ENCODE peak calls at places on chromosome 16, in four cellular contexts. G is CD4-positive, alpha-beta memory T cell; P is fibroblast of lung; U is IMR-90. I is an unnamed sample.

GRCh38 chr16:15811778-15812750 is 44.8 kb downstream of the MYH11 start:
- DNase-seq in U (peak; percentile 86), P (peak; percentile 94), G (no peak), I (peak; percentile 44)

GRCh38 chr16:70257391-70257790 is 5.7 kb upstream of the EXOSC6 start:
- DNase-seq in P (peak; percentile 46), G (no peak), U (no peak), I (no peak)

GRCh38 chr16:8620535-8620934 is 963 bp upstream of the METTL22 start:
- DNase-seq in G (no peak), P (no peak), U (peak; percentile 11), I (no peak)

GRCh38 chr16:79843631-79844043 is 243.1 kb upstream of the MAF start:
- DNase-seq in P (no peak), G (no peak), U (no peak), I (no peak)

GRCh38 chr16:10039220-10040096 is 142.8 kb downstream of the GRIN2A start:
- DNase-seq in P (peak; percentile 37), G (no peak), U (no peak), I (no peak)

GRCh38 chr16:84214451-84215066 is 23.6 kb downstream of the ADAD2 start:
- DNase-seq in P (no peak), G (no peak), U (no peak), I (no peak)

GRCh38 chr16:4361033-4361943 is 10.2 kb upstream of the PAM16 start:
- DNase-seq in P (no peak), G (no peak), U (no peak), I (no peak)

GRCh38 chr16:58481931-58482330 is 18.0 kb upstream of the NDRG4 start:
- DNase-seq in U (no peak), P (peak; percentile 43), G (no peak), I (no peak)

GRCh38 chr16:27127293-27127692 is 60.6 kb downstream of the C16orf82 start:
- DNase-seq in G (no peak), P (peak; percentile 58), U (peak; percentile 61), I (no peak)

GRCh38 chr16:87860553-87861299 is 8.6 kb downstream of the SLC7A5 start:
- DNase-seq in U (peak; percentile 78), P (peak; percentile 81), G (no peak), I (no peak)

DNA sequence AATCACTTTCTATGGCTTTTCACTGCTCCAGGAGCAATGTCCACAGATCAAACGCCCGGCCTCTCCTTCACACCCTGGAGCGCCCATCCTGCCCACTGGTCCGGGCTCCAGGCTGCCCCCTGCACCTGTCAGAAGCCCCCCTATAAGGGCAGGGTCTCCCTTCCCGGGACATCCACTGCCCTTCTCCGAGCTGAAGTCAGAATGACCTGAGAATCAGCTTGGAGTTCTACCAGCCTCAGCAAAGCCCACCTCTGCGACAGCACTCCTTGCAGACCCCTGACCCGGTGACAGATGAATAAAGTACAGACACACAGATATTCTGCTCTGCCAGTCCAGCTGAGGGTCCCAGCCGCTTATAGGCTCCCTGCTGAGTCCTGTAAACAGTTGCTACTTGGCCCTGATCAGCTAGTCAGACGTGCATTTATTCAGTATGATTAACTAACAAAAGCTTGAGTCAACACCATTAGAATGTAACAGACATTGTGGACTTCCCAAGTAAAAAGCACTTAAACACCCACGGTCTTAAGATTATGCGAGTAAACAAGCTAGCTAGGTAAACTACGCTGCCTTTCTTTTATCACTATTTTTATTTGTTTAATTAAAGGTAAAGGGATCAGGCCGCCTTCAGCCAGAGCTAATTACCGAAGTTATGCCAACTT is 4.8 kb downstream of the SLC7A5 start:
- DNase-seq in P (peak; percentile 77), U (peak; percentile 55), G (no peak), I (no peak)
- H3K4me3 ChIP-seq in P (no peak overlapping the region), U (no peak overlapping the region), G (no peak overlapping the region), I (no peak overlapping the region)

GRCh38 chr16:65120811-65121721 is 797 bp downstream of the CDH11 start:
- DNase-seq in P (peak; percentile 55), G (no peak), U (peak; percentile 37), I (no peak)

GRCh38 chr16:65117701-65118448 is 4.0 kb downstream of the CDH11 start:
- DNase-seq in G (no peak), U (peak; percentile 90), P (peak; percentile 85), I (peak; percentile 60)

GRCh38 chr16:65116818-65117430 is 4.9 kb downstream of the CDH11 start:
- DNase-seq in U (peak; percentile 41), P (peak; percentile 77), G (no peak), I (no peak)

GRCh38 chr16:65119905-65120341 is 1.9 kb downstream of the CDH11 start:
- DNase-seq in P (peak; percentile 87), U (peak; percentile 76), G (no peak), I (no peak)

GRCh38 chr16:65118866-65119265 is 3.0 kb downstream of the CDH11 start:
- DNase-seq in P (peak; percentile 37), U (peak; percentile 34), G (no peak), I (no peak)
- H3K4me3 ChIP-seq in P (peak overlapping the region; percentile 92), U (peak overlapping the region; percentile 18), G (no peak overlapping the region), I (peak overlapping the region; percentile 6)

DNA sequence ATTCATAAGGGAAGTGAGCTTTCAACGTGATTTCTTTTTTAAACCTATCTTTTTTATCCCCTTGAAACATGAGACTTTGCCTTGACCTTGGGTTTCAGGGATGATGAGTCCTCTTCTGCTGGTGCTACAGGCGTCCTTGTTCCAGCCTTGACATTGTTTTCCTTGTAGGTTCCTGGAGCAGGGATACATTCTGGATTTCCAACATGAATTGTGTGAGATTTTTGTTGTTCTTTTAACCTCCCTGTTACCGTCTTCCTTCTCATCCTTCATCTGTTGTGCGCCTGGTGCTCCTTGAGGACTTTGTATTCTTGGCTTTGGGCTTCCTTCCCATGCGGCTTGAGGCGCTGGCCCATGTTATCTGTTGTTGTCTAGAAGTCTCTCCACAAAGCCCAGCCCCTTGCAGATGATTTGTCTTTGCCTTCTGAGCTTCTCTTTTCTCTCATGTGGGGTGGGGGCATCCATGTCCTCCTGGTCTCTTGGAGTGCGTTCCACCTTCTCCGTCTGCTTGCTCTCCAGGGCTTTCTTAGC is 283.6 kb downstream of the SNX29 start:
- DNase-seq in G (no peak), P (no peak), U (no peak), I (no peak)
- H3K4me3 ChIP-seq in G (no peak overlapping the region), P (no peak overlapping the region), U (no peak overlapping the region), I (no peak overlapping the region)

GRCh38 chr16:89103781-89104180 is 10.1 kb downstream of the ACSF3 start:
- DNase-seq in P (no peak), U (no peak), G (no peak), I (no peak)

GRCh38 chr16:89102777-89103073 is 9.1 kb downstream of the ACSF3 start:
- DNase-seq in P (no peak), U (no peak), G (no peak), I (no peak)

GRCh38 chr16:89104303-89104702 is 10.7 kb downstream of the ACSF3 start:
- DNase-seq in P (no peak), G (no peak), U (no peak), I (no peak)

GRCh38 chr16:89102035-89102776 is 8.6 kb downstream of the ACSF3 start:
- DNase-seq in U (no peak), G (no peak), P (no peak), I (no peak)

GRCh38 chr16:89103156-89103555 is 9.5 kb downstream of the ACSF3 start:
- DNase-seq in G (no peak), P (no peak), U (no peak), I (no peak)
- H3K4me3 ChIP-seq in G (no peak overlapping the region), P (no peak overlapping the region), U (no peak overlapping the region), I (no peak overlapping the region)

GRCh38 chr16:71880176-71880575 is 3.8 kb downstream of the ZNF821 start:
- DNase-seq in P (no peak), U (no peak), G (no peak), I (no peak)
- H3K4me3 ChIP-seq in P (no peak overlapping the region), U (no peak overlapping the region), G (no peak overlapping the region), I (no peak overlapping the region)